ENCODE peak calls at places on chromosomes 12 and 14, in eight cellular contexts. L, J, E, I, R, P, M and H are unnamed samples.

GRCh38 chr14:31166271-31166561 is 41.4 kb downstream of the HECTD1 start:
- DNase-seq in I (no peak), P (no peak), J (no peak), R (no peak), E (no peak), M (peak), L (no peak), H (no peak)

GRCh38 chr14:69170848-69171247 is 17.9 kb upstream of the DCAF5 start:
- DNase-seq in I (no peak), L (no peak), P (no peak), R (no peak), M (no peak), J (no peak), E (no peak), H (no peak)

GRCh38 chr12:12405882-12406281 is 49.0 kb downstream of the BORCS5 start:
- DNase-seq in R (no peak), E (no peak), M (no peak), J (peak), P (no peak), L (no peak), I (peak), H (no peak)

GRCh38 chr12:58443981-58444371 is 476.3 kb downstream of the LRIG3 start:
- DNase-seq in E (no peak), M (peak), J (no peak), P (no peak), I (no peak), R (no peak), L (no peak), H (no peak)

GRCh38 chr14:34336501-34336900 is 125.5 kb downstream of the SPTSSA start:
- DNase-seq in R (no peak), E (no peak), M (no peak), P (no peak), L (no peak), J (no peak), I (no peak), H (no peak)

GRCh38 chr14:73153272-73153671 is 17.0 kb downstream of the PSEN1 start:
- DNase-seq in L (no peak), P (no peak), E (no peak), R (no peak), M (peak), J (no peak), I (no peak), H (no peak)

GRCh38 chr14:68995731-68996130 is 16.6 kb upstream of the ACTN1 start:
- DNase-seq in I (no peak), L (no peak), P (no peak), J (no peak), M (no peak), E (no peak), R (no peak), H (no peak)

GRCh38 chr12:4119157-4119761 is 154.3 kb upstream of the CCND2 start:
- DNase-seq in M (no peak), P (peak), J (no peak), L (no peak), E (no peak), I (no peak), R (no peak), H (peak)

GRCh38 chr12:2856901-2857495 is at the start of gene TEX52:
- DNase-seq in R (no peak), L (peak), I (no peak), J (no peak), E (peak), M (no peak), P (no peak), H (no peak)

GRCh38 chr14:90593254-90594040 is 196.6 kb downstream of the CALM1 start:
- DNase-seq in M (no peak), L (no peak), J (no peak), I (no peak), P (no peak), E (no peak), R (no peak), H (no peak)

GRCh38 chr14:29554335-29554734 is 373.3 kb downstream of the PRKD1 start:
- DNase-seq in L (no peak), P (no peak), R (no peak), E (no peak), M (no peak), J (no peak), I (no peak), H (no peak)

GRCh38 chr12:116039081-116039480 is 238.4 kb downstream of the MED13L start:
- DNase-seq in E (no peak), I (no peak), L (no peak), R (no peak), J (no peak), M (no peak), P (no peak), H (no peak)

GRCh38 chr12:20370001-20370381 is 1.7 kb downstream of the PDE3A start:
- DNase-seq in R (peak), E (peak), I (peak), M (peak), J (no peak), P (no peak), L (peak), H (no peak)

GRCh38 chr12:13093850-13094225 is 9.6 kb downstream of the GSG1 start:
- DNase-seq in P (no peak), I (no peak), L (no peak), R (no peak), M (no peak), E (no peak), J (no peak), H (no peak)

GRCh38 chr12:129873458-129873857 is 30.4 kb downstream of the TMEM132D start:
- DNase-seq in J (no peak), M (peak), L (no peak), I (no peak), P (no peak), R (no peak), E (peak), H (no peak)

DNA sequence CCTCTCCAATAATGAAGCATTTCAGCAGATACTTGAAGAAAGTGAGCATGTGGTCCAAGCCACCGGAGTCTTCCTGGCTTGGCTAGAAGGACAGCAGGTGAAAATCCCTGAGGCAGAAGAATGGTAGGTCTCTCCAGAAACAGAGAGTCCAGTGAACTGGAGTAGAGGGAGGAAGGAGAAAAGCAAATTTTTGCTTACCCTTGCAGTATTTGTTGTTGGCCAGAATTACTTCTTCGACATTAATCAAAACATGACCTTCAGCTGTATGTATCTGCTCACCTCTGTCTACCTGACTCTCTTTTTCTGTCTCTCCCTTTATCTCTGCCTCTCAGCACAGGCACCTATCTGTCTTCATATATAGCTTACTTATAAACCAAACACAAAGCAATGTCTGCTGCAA is 208.9 kb downstream of the SYT1 start:
- DNase-seq in E (no peak), R (no peak), L (no peak), P (no peak), M (no peak), J (no peak), I (no peak), H (no peak)
- TF ChIP-seq CTCF in E (no peak), R (no peak), L (no peak), P (no peak), M (no peak), J (no peak), I (no peak), H (no peak)

GRCh38 chr12:121892673-121893561 is 4.3 kb downstream of the PSMD9 start:
- DNase-seq in I (no peak), M (no peak), L (no peak), P (no peak), J (no peak), E (no peak), R (no peak), H (no peak)

GRCh38 chr12:121898287-121898686 is 9.7 kb downstream of the PSMD9 start:
- DNase-seq in M (no peak), I (no peak), L (no peak), P (no peak), R (no peak), E (no peak), J (no peak), H (no peak)

GRCh38 chr12:121893901-121894540 is 5.4 kb downstream of the PSMD9 start:
- DNase-seq in J (no peak), P (no peak), I (no peak), L (peak), R (no peak), E (no peak), M (peak), H (no peak)

GRCh38 chr12:121889267-121889624 is 656 bp downstream of the PSMD9 start:
- DNase-seq in R (no peak), L (no peak), P (no peak), E (no peak), M (no peak), I (no peak), J (no peak), H (no peak)

GRCh38 chr12:121894633-121895032 is 6.0 kb downstream of the PSMD9 start:
- DNase-seq in I (no peak), L (peak), M (peak), P (no peak), E (peak), R (no peak), J (no peak), H (no peak)
- TF ChIP-seq CTCF in I (peak), L (peak), M (peak), P (peak), E (peak), R (no peak), J (no peak), H (no peak)

GRCh38 chr12:39227218-39227617 is 215.7 kb downstream of the KIF21A start:
- DNase-seq in I (no peak), P (no peak), E (peak), R (no peak), M (peak), L (no peak), J (no peak), H (no peak)

GRCh38 chr12:39224971-39225370 is 217.9 kb downstream of the KIF21A start:
- DNase-seq in R (no peak), J (no peak), L (no peak), P (no peak), M (no peak), E (no peak), I (no peak), H (no peak)

GRCh38 chr12:39230086-39230485 is 212.8 kb downstream of the KIF21A start:
- DNase-seq in R (no peak), J (no peak), L (no peak), P (no peak), I (no peak), M (peak), E (no peak), H (no peak)
- TF ChIP-seq CTCF in R (no peak), J (no peak), L (no peak), P (no peak), I (no peak), M (no peak), E (no peak), H (no peak)

GRCh38 chr12:121668750-121669524 is 517 bp downstream of the MORN3 start:
- DNase-seq in E (peak), I (no peak), J (no peak), P (peak), R (no peak), L (peak), M (peak), H (peak)
- TF ChIP-seq CTCF in E (peak), I (peak), J (peak), P (peak), R (peak), L (peak), M (peak), H (peak)

GRCh38 chr12:122138181-122138580 is 35.8 kb downstream of the IL31 start:
- DNase-seq in M (no peak), I (no peak), E (no peak), R (no peak), J (no peak), P (no peak), L (no peak), H (no peak)

GRCh38 chr12:122137681-122138080 is 36.3 kb downstream of the IL31 start:
- DNase-seq in M (no peak), L (peak), J (peak), E (peak), R (no peak), I (no peak), P (no peak), H (no peak)

GRCh38 chr12:122138616-122139015 is 35.4 kb downstream of the IL31 start:
- DNase-seq in J (no peak), R (no peak), I (no peak), L (no peak), M (no peak), P (no peak), E (no peak), H (no peak)

GRCh38 chr12:122135437-122136031 is 38.5 kb downstream of the IL31 start:
- DNase-seq in I (no peak), L (no peak), E (no peak), P (no peak), R (no peak), M (no peak), J (no peak), H (no peak)

GRCh38 chr12:122137229-122137628 is 36.8 kb downstream of the IL31 start:
- DNase-seq in L (peak), P (no peak), M (no peak), E (peak), R (no peak), I (no peak), J (no peak), H (no peak)
- TF ChIP-seq CTCF in L (peak), P (no peak), M (peak), E (peak), R (no peak), I (no peak), J (no peak), H (no peak)

DNA sequence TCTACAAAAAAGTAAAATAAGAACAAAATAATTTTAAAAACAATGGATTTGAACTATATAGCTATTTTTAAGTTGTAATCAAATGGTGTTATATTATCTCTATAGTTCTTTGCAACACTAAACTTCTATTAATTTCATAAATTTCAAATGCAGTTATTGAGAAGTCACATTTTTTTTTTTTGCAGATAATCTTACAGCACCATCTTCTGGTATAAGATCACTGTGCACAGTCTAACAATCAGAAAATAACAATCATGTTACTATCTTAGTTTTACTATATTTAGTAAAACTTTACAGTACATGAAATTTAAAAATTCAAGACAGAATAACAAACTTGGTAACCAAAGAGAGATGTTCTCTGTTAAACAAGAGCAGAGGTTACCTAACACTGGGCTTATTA is 40.6 kb downstream of the GXYLT1 start:
- DNase-seq in P (no peak), R (no peak), I (no peak), E (no peak), J (no peak), L (no peak), M (peak), H (no peak)
- TF ChIP-seq CTCF in P (peak), R (no peak), I (peak), E (peak), J (no peak), L (no peak), M (peak), H (no peak)

DNA sequence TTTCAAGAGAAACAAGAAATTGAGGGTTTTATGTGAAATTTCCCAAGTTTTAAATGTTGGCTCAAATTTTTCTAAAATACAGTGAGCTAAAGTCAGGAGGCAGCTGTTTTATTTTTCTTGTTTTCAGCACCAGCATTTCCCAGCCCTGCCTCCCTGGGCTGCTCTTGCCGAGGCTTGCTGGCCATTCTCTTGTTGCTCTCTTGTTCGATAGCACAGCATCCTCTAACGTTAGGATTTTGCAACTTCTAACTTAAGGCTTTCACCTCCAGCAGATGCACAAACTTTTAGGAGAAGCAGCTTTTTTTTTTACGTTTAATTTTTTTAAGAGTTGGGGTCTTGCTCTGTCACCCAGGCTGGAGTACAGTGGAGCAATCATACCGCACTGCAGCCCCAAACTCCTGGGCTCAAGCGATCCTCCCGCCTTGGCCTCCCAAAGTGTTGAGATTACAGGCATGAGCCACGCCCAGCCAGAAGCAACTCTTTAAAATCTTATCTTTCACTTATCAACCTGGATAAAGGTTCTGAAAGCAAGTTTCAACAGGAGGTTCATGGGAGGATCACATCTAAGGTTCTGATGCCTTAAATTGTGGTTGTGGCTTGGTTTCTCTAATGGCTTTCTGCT is 40.2 kb downstream of the B4GALNT3 start:
- DNase-seq in R (peak), I (peak), E (no peak), L (peak), J (no peak), P (no peak), M (no peak), H (no peak)
- TF ChIP-seq CTCF in R (peak), I (peak), E (no peak), L (no peak), J (no peak), P (no peak), M (no peak), H (no peak)

GRCh38 chr12:15015121-15015520 is 42.3 kb downstream of the PDE6H start:
- DNase-seq in P (no peak), R (no peak), J (no peak), E (no peak), M (no peak), I (no peak), L (no peak), H (no peak)

GRCh38 chr12:15014708-15015107 is 41.9 kb downstream of the PDE6H start:
- DNase-seq in J (no peak), R (no peak), E (no peak), M (no peak), I (no peak), L (no peak), P (no peak), H (no peak)

GRCh38 chr12:15013634-15014169 is 40.9 kb downstream of the PDE6H start:
- DNase-seq in J (no peak), E (no peak), P (no peak), L (no peak), I (no peak), R (no peak), M (no peak), H (no peak)

GRCh38 chr12:15011162-15011561 is 38.3 kb downstream of the PDE6H start:
- DNase-seq in I (no peak), M (no peak), L (no peak), P (no peak), J (no peak), R (no peak), E (no peak), H (no peak)
- TF ChIP-seq CTCF in I (no peak), M (peak), L (peak), P (no peak), J (no peak), R (no peak), E (peak), H (no peak)